ENCODE peak calls at places on chromosome 16, in seven cellular contexts. T, R, E, B, X, N and I are unnamed samples.

GRCh38 chr16:27950488-27950887 is 113.0 kb downstream of the GSG1L start:
- DNase-seq in T (no peak), R (no peak), E (no peak), B (no peak), X (no peak), N (no peak), I (no peak)

GRCh38 chr16:76668207-76668725 is 391.1 kb downstream of the CNTNAP4 start:
- DNase-seq in T (no peak), R (peak; percentile 12), E (no peak), B (no peak), X (peak; percentile 25), N (no peak), I (no peak)

GRCh38 chr16:84553873-84554399 is 49.5 kb upstream of the MEAK7 start:
- DNase-seq in T (no peak), R (no peak), E (no peak), B (no peak), X (no peak), N (no peak), I (no peak)

GRCh38 chr16:10947211-10947787 is 2.9 kb downstream of the CLEC16A start:
- DNase-seq in T (no peak), R (no peak), E (no peak), B (peak; percentile 18), X (no peak), N (no peak), I (no peak)

GRCh38 chr16:89314357-89314756 is 96.9 kb downstream of the ZNF778 start:
- DNase-seq in T (no peak), R (no peak), E (no peak), B (no peak), X (no peak), N (no peak), I (no peak)

GRCh38 chr16:89330177-89330856 is 112.8 kb downstream of the ZNF778 start:
- DNase-seq in T (no peak), R (peak; percentile 77), E (no peak), B (no peak), X (peak; percentile 84), N (no peak), I (no peak)

GRCh38 chr16:19815418-19815817 is 69.2 kb downstream of the GPRC5B start:
- DNase-seq in T (no peak), R (no peak), E (no peak), B (no peak), X (no peak), N (no peak), I (no peak)

GRCh38 chr16:1003551-1004347 is 22.2 kb downstream of the SOX8 start:
- DNase-seq in T (no peak), R (no peak), E (no peak), B (no peak), X (no peak), N (no peak), I (no peak)

GRCh38 chr16:9798474-9798873 is 383.8 kb downstream of the GRIN2A start:
- DNase-seq in T (no peak), R (no peak), E (no peak), B (peak; percentile 20), X (no peak), N (no peak), I (no peak)

GRCh38 chr16:27273670-27274522 is 5.3 kb upstream of the NSMCE1 start:
- DNase-seq in T (no peak), R (no peak), E (no peak), B (no peak), X (peak; percentile 100), N (no peak), I (no peak)

GRCh38 chr16:72960101-72960500 is 87.8 kb downstream of the ZFHX3 start:
- DNase-seq in T (no peak), R (no peak), E (no peak), B (no peak), X (no peak), N (no peak), I (no peak)

DNA sequence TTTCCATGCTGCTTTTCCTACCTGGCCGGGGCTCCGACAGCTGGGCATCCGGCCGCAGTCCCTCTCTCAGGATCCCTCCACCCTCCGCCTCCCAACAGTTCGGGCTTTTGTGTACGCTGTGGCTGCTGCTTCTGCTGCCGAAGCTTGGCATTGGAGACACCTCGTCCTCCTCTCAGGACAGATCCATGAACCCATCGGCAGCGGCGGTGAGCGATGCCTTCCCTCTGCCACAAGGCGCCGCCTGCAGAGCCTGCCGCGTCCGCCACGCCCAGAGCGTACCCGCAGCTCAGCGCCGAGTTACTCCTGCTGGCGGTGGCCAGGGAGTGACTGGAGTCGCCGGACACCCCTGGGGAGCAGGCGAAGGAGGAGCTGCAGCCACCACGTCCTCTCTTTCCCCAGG is 2032.8 kb downstream of the TP53TG3F start:
- DNase-seq in T (no peak), R (no peak), E (no peak), B (no peak), X (no peak), N (no peak), I (no peak)
- TF ChIP-seq CTCF in T (no peak), R (no peak), E (no peak), B (no peak), X (no peak), N (no peak), I (no peak)

GRCh38 chr16:29995330-29995910 is at the start of gene HIRIP3:
- DNase-seq in T (peak; percentile 91), R (peak; percentile 89), E (peak; percentile 63), B (peak; percentile 93), X (peak; percentile 66), N (peak; percentile 75), I (peak; percentile 85)
- TF ChIP-seq POLR2A in T (peak; percentile 43), R (peak; percentile 67), E (no peak), B (no peak), X (no peak), N (no peak), I (no peak)

DNA sequence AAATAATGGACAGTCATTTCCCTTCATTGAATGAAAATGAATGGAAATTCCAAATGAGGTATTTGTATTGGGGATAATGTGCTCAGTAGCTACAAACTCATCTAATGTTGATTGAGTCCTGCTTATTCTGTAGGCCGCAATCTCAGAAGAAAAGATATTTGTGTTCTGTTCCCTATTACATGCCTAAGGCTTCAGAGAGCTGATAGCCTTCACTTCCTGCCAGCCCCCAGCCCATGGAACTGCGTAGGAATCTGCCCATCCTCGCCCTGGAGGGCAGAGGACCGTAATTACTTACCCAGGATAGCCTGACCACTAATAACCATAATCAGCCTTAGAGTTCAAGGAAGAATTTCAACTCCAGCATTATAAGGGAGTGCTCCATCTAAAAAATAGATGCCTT is 17.9 kb upstream of the SNTB2 start:
- DNase-seq in T (no peak), R (no peak), E (no peak), B (no peak), X (no peak), N (no peak), I (no peak)
- TF ChIP-seq CTCF in T (no peak), R (no peak), E (no peak), B (no peak), X (no peak), N (no peak), I (no peak)

DNA sequence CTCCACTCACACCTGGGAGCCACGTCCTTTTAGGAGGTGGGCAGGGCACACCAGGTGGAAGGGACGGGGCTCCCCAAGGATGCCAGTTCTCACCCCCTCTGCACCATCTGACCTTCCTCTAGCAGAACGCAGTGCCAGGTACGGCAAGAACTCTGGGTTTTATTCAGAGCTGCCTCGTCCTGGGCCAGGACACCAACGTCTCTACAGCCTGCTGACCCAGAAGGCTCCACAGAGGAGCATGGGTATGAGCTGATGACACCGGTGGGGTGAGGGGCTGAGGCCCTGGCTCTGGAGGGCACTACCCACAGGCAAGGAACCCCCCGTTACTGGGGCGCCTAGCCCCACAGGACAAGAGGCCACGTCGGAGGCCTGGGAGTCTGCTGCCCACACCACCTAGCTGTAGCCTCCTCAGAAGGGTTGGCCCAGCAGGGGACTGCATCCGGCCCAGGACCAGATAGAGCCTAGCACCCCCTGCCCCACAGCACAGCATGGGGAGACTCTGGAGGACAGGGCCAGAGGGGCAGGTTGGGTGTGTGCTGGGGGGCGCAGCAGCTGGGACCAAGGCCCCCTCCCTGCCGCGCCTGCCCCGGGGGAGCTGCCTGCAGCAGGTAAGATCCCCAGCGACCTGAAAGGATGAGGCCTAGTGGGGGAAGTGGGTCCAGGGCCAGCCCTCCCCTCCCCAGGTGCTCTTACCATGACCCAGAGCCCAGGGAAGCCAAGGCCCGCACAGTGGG is 13.9 kb downstream of the BCAR1 start:
- DNase-seq in T (no peak), R (no peak), E (no peak), B (no peak), X (no peak), N (no peak), I (no peak)
- TF ChIP-seq POLR2A in T (no peak), R (no peak), E (no peak), B (no peak), X (no peak), N (no peak), I (no peak)

GRCh38 chr16:79653337-79654000 is 52.9 kb upstream of the MAF start:
- DNase-seq in T (peak; percentile 30), R (peak; percentile 23), E (no peak), B (peak; percentile 76), X (no peak), N (no peak), I (no peak)
- TF ChIP-seq CTCF in T (no peak), R (no peak), E (no peak), B (no peak), X (no peak), N (no peak), I (no peak)

GRCh38 chr16:85612801-85613608 is at the start of gene GSE1:
- DNase-seq in T (peak; percentile 88), R (peak; percentile 99), E (no peak), B (peak; percentile 96), X (peak; percentile 96), N (peak; percentile 99), I (peak; percentile 98)
- TF ChIP-seq POLR2A in T (no peak), R (peak; percentile 99), E (peak; percentile 57), B (peak; percentile 63), X (peak; percentile 59), N (peak; percentile 69), I (no peak)

GRCh38 chr16:57751539-57752202 is 16.1 kb downstream of the KATNB1 start:
- DNase-seq in T (no peak), R (no peak), E (no peak), B (peak; percentile 17), X (no peak), N (no peak), I (no peak)

GRCh38 chr16:57750796-57751538 is 15.4 kb downstream of the KATNB1 start:
- DNase-seq in T (no peak), R (no peak), E (no peak), B (no peak), X (no peak), N (no peak), I (no peak)

GRCh38 chr16:57752581-57753447 is 17.2 kb downstream of the KATNB1 start:
- DNase-seq in T (no peak), R (peak; percentile 5), E (no peak), B (peak; percentile 19), X (no peak), N (no peak), I (no peak)

GRCh38 chr16:57753448-57754353 is 18.1 kb downstream of the KATNB1 start:
- DNase-seq in T (no peak), R (peak; percentile 3), E (no peak), B (peak; percentile 15), X (no peak), N (no peak), I (no peak)

GRCh38 chr16:57752203-57752580 is 16.6 kb downstream of the KATNB1 start:
- DNase-seq in T (no peak), R (no peak), E (no peak), B (no peak), X (no peak), N (no peak), I (no peak)
- TF ChIP-seq CTCF in T (no peak), R (no peak), E (no peak), B (no peak), X (no peak), N (no peak), I (no peak)